ENCODE peak calls at places on chromosomes 13 and 19, in five cellular contexts. I, C, X, D and J are unnamed samples.

GRCh38 chr19:45506246-45506990 is 861 bp upstream of the VASP start:
- DNase-seq in I (peak), C (peak), X (peak), D (peak), J (peak)

GRCh38 chr19:51440846-51441409 is 17.3 kb downstream of the SIGLEC8 start:
- DNase-seq in I (no peak), C (peak), X (no peak), D (no peak), J (peak)

GRCh38 chr13:66665991-66666390 is 564.1 kb downstream of the PCDH9 start:
- DNase-seq in I (peak), C (no peak), X (peak), D (no peak), J (peak)

GRCh38 chr19:41991025-41991424 is 3.0 kb downstream of the ATP1A3 start:
- DNase-seq in I (no peak), C (no peak), X (no peak), D (no peak), J (no peak)

GRCh38 chr13:24860775-24861174 is 96.8 kb downstream of the RNF17 start:
- DNase-seq in I (no peak), C (no peak), X (no peak), D (no peak), J (no peak)

GRCh38 chr13:66171821-66172220 is 1058.3 kb downstream of the PCDH9 start:
- DNase-seq in I (no peak), C (no peak), X (no peak), D (no peak), J (no peak)

GRCh38 chr19:37160153-37160552 is 12.3 kb downstream of the ZNF585A start:
- DNase-seq in I (no peak), C (no peak), X (no peak), D (no peak), J (no peak)

GRCh38 chr13:80399340-80400163 is 58.6 kb upstream of the SPRY2 start:
- DNase-seq in I (no peak), C (peak), X (no peak), D (no peak), J (peak)

GRCh38 chr19:13861392-13861713 is 15.6 kb upstream of the NANOS3 start:
- DNase-seq in I (no peak), C (no peak), X (no peak), D (no peak), J (no peak)

GRCh38 chr13:42001580-42001979 is 40.7 kb upstream of the VWA8 start:
- DNase-seq in I (no peak), C (no peak), X (peak), D (no peak), J (peak)

GRCh38 chr19:33691736-33692135 is 70.0 kb downstream of the CHST8 start:
- DNase-seq in I (no peak), C (no peak), X (no peak), D (no peak), J (no peak)

GRCh38 chr19:51181913-51182419 is 39.9 kb downstream of the SIGLEC7 start:
- DNase-seq in I (no peak), C (peak), X (peak), D (no peak), J (peak)

GRCh38 chr19:38869160-38869835 is 8.8 kb downstream of the RINL start:
- DNase-seq in I (peak), C (peak), X (peak), D (peak), J (no peak)

GRCh38 chr13:19967619-19968018 is 9.1 kb downstream of the ZMYM2 start:
- DNase-seq in I (no peak), C (peak), X (no peak), D (no peak), J (no peak)

GRCh38 chr13:30652746-30653145 is 35.0 kb downstream of the USPL1 start:
- DNase-seq in I (no peak), C (no peak), X (no peak), D (no peak), J (no peak)

GRCh38 chr13:100209857-100210580 is 121.1 kb downstream of the PCCA start:
- DNase-seq in I (no peak), C (no peak), X (no peak), D (no peak), J (peak)

GRCh38 chr13:41546372-41547252 is 89.3 kb downstream of the RGCC start:
- DNase-seq in I (no peak), C (peak), X (no peak), D (peak), J (peak)

GRCh38 chr19:13012390-13012689 is 17.1 kb downstream of the NFIX start:
- DNase-seq in I (no peak), C (no peak), X (no peak), D (no peak), J (no peak)

GRCh38 chr13:112134150-112135075 is 67.5 kb downstream of the SOX1 start:
- DNase-seq in I (no peak), C (no peak), X (no peak), D (no peak), J (no peak)

GRCh38 chr13:112063309-112063626 is 3.7 kb upstream of the SOX1 start:
- DNase-seq in I (no peak), C (no peak), X (no peak), D (no peak), J (no peak)

GRCh38 chr13:35984776-35985453 is 146.3 kb downstream of the DCLK1 start:
- DNase-seq in I (peak), C (no peak), X (peak), D (no peak), J (no peak)

GRCh38 chr19:53552001-53552721 is 14.2 kb downstream of the ZNF331 start:
- DNase-seq in I (no peak), C (no peak), X (no peak), D (no peak), J (peak)

GRCh38 chr13:45258339-45258685 is 57.5 kb upstream of the KCTD4 start:
- DNase-seq in I (no peak), C (no peak), X (no peak), D (peak), J (no peak)

GRCh38 chr13:41985788-41986508 is 25.0 kb upstream of the VWA8 start:
- DNase-seq in I (no peak), C (no peak), X (no peak), D (no peak), J (peak)

GRCh38 chr13:73268306-73268705 is 209.5 kb downstream of the KLF5 start:
- DNase-seq in I (peak), C (no peak), X (no peak), D (peak), J (peak)

GRCh38 chr13:67119481-67119883 is 110.7 kb downstream of the PCDH9 start:
- DNase-seq in I (no peak), C (no peak), X (no peak), D (no peak), J (peak)

GRCh38 chr13:33524086-33524485 is 238.5 kb upstream of the STARD13 start:
- DNase-seq in I (no peak), C (no peak), X (no peak), D (no peak), J (peak)

GRCh38 chr13:98482476-98483444 is 94.1 kb downstream of the STK24 start:
- DNase-seq in I (no peak), C (peak), X (no peak), D (peak), J (peak)
- TF ChIP-seq CTCF in I (peak), C (peak), X (no peak), D (no peak), J (no peak)

GRCh38 chr13:83984793-83985192 is 102.5 kb upstream of the SLITRK1 start:
- DNase-seq in I (no peak), C (no peak), X (no peak), D (no peak), J (no peak)
- TF ChIP-seq CTCF in I (no peak), C (no peak), X (no peak), D (no peak), J (no peak)

GRCh38 chr13:75214846-75215245 is 267.1 kb downstream of the TBC1D4 start:
- DNase-seq in I (no peak), C (no peak), X (no peak), D (no peak), J (no peak)

GRCh38 chr13:75219479-75220237 is 262.3 kb downstream of the TBC1D4 start:
- DNase-seq in I (peak), C (peak), X (peak), D (peak), J (peak)

GRCh38 chr13:75222031-75222430 is 259.9 kb downstream of the TBC1D4 start:
- DNase-seq in I (no peak), C (peak), X (no peak), D (no peak), J (peak)

GRCh38 chr13:75220238-75220542 is 261.8 kb downstream of the TBC1D4 start:
- DNase-seq in I (no peak), C (no peak), X (no peak), D (no peak), J (no peak)

GRCh38 chr13:75217949-75218348 is 264.0 kb downstream of the TBC1D4 start:
- DNase-seq in I (no peak), C (no peak), X (no peak), D (no peak), J (peak)
- TF ChIP-seq CTCF in I (no peak), C (no peak), X (no peak), D (no peak), J (no peak)

GRCh38 chr19:19627442-19627715 is 641 bp downstream of the LPAR2 start:
- DNase-seq in I (no peak), C (no peak), X (no peak), D (no peak), J (no peak)

GRCh38 chr19:19626516-19627441 is 1.2 kb downstream of the LPAR2 start:
- DNase-seq in I (no peak), C (no peak), X (no peak), D (no peak), J (no peak)

GRCh38 chr19:19630062-19630414 is 2.0 kb upstream of the LPAR2 start:
- DNase-seq in I (no peak), C (no peak), X (no peak), D (no peak), J (no peak)

GRCh38 chr19:19628499-19629134 is 597 bp upstream of the LPAR2 start:
- DNase-seq in I (no peak), C (peak), X (peak), D (peak), J (peak)

DNA sequence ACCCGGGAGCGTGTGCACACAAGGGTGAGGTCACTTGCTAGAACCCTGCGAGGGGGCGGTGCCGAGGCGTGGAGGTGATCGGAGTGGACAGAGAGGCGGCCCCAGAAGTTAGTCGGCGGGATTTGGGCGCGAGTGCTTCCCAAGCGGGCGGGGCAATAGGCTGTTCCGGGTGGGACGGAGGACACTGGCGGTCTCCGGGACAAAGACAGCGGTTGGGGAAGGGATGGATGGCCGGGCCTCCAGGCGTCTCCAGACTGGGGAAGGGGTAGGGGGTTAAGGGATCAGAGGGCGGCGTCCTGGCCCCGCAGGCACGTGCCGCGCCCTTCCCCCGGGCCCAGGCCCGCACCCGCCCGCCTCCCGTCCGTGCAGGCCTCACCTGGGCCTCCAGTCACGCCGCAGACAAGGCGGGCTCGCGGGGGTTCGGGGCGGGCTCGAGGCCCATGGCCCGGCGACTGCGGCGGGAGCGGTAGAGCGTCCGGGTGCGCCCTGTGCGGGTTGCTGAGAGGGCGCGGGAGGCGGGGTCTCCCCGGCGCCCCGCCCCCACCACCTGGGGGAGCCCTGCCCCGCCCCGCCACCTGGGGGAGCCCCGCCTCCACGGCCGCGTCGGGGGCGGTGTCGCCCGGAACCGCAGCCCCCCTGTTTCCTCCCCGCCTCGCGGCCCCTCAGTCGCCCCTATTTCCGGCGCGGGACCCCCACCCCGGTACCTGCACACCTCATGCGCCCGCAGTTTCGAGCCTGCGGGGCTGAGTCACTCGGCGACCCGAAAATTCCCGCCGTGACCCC is at the start of gene LPAR2:
- DNase-seq in I (no peak), C (no peak), X (peak), D (peak), J (no peak)
- TF ChIP-seq CTCF in I (no peak), C (no peak), X (no peak), D (no peak), J (no peak)

GRCh38 chr19:2423913-2424685 is 3.3 kb downstream of the TIMM13 start:
- DNase-seq in I (no peak), C (no peak), X (no peak), D (no peak), J (no peak)

GRCh38 chr19:2425622-2426581 is 1.5 kb downstream of the TIMM13 start:
- DNase-seq in I (peak), C (no peak), X (no peak), D (no peak), J (no peak)

GRCh38 chr19:2426661-2427322 is 594 bp downstream of the TIMM13 start:
- DNase-seq in I (peak), C (peak), X (peak), D (peak), J (peak)

GRCh38 chr19:2422951-2423880 is 4.2 kb downstream of the TIMM13 start:
- DNase-seq in I (peak), C (no peak), X (no peak), D (no peak), J (no peak)

GRCh38 chr19:2424686-2425621 is 2.4 kb downstream of the TIMM13 start:
- DNase-seq in I (peak), C (peak), X (peak), D (no peak), J (peak)
- TF ChIP-seq CTCF in I (peak), C (no peak), X (peak), D (no peak), J (peak)

GRCh38 chr19:15732388-15732787 is 4.6 kb downstream of the OR10H2 start:
- DNase-seq in I (no peak), C (no peak), X (no peak), D (no peak), J (no peak)

GRCh38 chr19:15722956-15723355 is 4.9 kb upstream of the OR10H2 start:
- DNase-seq in I (no peak), C (no peak), X (no peak), D (no peak), J (no peak)

GRCh38 chr19:15730538-15730937 is 2.7 kb downstream of the OR10H2 start:
- DNase-seq in I (no peak), C (no peak), X (no peak), D (no peak), J (no peak)

DNA sequence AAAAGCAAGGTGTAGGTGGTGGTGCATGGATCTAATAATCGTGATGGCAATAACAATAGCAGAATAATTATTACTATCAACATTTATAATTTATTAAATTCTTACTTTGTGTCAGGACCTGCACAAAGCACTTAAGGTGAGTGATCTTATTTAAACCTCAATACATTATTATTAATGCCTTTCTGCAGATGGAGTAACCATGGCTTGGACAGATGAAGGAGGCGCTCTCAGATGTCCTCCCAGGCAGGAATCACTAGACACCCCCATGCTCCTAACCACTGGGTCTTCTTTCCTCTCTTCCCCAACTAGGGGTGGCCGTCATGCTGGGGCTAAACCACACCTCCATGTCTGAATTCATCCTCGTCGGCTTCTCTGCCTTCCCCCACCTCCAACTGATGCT is at the start of gene OR10H2:
- DNase-seq in I (no peak), C (no peak), X (no peak), D (no peak), J (no peak)
- TF ChIP-seq CTCF in I (no peak), C (no peak), X (no peak), D (no peak), J (no peak)